ENCODE peak calls at places on chromosomes 11 and 22, in five cellular contexts. Q is adrenal gland; X is effector memory CD8-positive, alpha-beta T cell; E is ACHN; H is activated naive CD4-positive, alpha-beta T cell. T is an unnamed sample.

GRCh38 chr11:35289821-35290220 is 129.5 kb downstream of the SLC1A2 start:
- DNase-seq in Q (no peak), H (no peak), X (no peak), E (peak), T (no peak)

GRCh38 chr22:17198188-17199130 is 20.8 kb downstream of the ADA2 start:
- DNase-seq in X (no peak), E (no peak), Q (peak), H (no peak), T (no peak)

GRCh38 chr22:30192427-30192826 is 54.1 kb downstream of the LIF start:
- DNase-seq in Q (no peak), E (no peak), X (no peak), H (no peak), T (no peak)

GRCh38 chr11:12429155-12429554 is 51.8 kb downstream of the PARVA start:
- DNase-seq in E (no peak), X (no peak), Q (no peak), H (no peak), T (no peak)

GRCh38 chr11:126318642-126319373 is 14.9 kb downstream of the DCPS start:
- DNase-seq in E (peak), X (peak), H (no peak), Q (no peak), T (peak)

GRCh38 chr22:22926359-22927195 is 39.0 kb downstream of the IGLL5 start:
- DNase-seq in E (no peak), Q (no peak), H (no peak), X (no peak), T (no peak)

GRCh38 chr22:24937114-24937513 is 9.4 kb downstream of the LHFPL7 start:
- DNase-seq in H (no peak), E (peak), Q (no peak), X (no peak), T (no peak)

GRCh38 chr11:1876361-1877063 is 15.2 kb downstream of the PRR33 start:
- DNase-seq in Q (peak), E (peak), X (no peak), H (no peak), T (peak)

GRCh38 chr11:38687008-38687407 is 2089.0 kb upstream of the RAG2 start:
- DNase-seq in E (no peak), Q (no peak), X (no peak), H (no peak), T (no peak)

GRCh38 chr11:115716577-115717214 is 212.5 kb upstream of the CADM1 start:
- DNase-seq in Q (peak), E (no peak), X (no peak), H (no peak), T (no peak)

GRCh38 chr11:71452354-71453020 is 516 bp upstream of the NADSYN1 start:
- DNase-seq in H (peak), E (peak), X (peak), Q (peak), T (peak)

GRCh38 chr22:30253205-30253852 is 6.8 kb upstream of the LIF start:
- DNase-seq in X (no peak), H (no peak), Q (no peak), E (peak), T (peak)

GRCh38 chr11:22193348-22194051 is 615 bp downstream of the ANO5 start:
- DNase-seq in H (no peak), Q (peak), X (no peak), E (peak), T (peak)

GRCh38 chr11:65429069-65429681 is 6.6 kb downstream of the NEAT1 start:
- DNase-seq in H (no peak), Q (peak), X (no peak), E (peak), T (peak)

GRCh38 chr11:17730608-17731462 is 3.7 kb upstream of the KCNC1 start:
- DNase-seq in H (no peak), E (peak), Q (peak), X (peak), T (peak)

GRCh38 chr11:104451193-104451592 is 287.2 kb upstream of the PDGFD start:
- DNase-seq in Q (no peak), H (no peak), E (no peak), X (no peak), T (no peak)

GRCh38 chr11:15062631-15063030 is 10.8 kb upstream of the CALCB start:
- DNase-seq in E (no peak), H (no peak), X (no peak), Q (no peak), T (no peak)

GRCh38 chr11:96219981-96220623 is 122.9 kb downstream of the MAML2 start:
- DNase-seq in E (no peak), Q (peak), X (no peak), H (no peak), T (no peak)